ENCODE peak calls at places on chromosomes 16 and 17, in four cellular contexts. N is SK-N-SH, T is GM23338, M is PC-9. C is an unnamed sample.

GRCh38 chr16:54194008-54194731 is 92.4 kb downstream of the IRX3 start:
- DNase-seq in T (peak; percentile 71), M (peak; percentile 62), N (no peak), C (peak; percentile 47)

GRCh38 chr16:84166796-84167695 is 19.8 kb downstream of the TAF1C start:
- DNase-seq in T (peak; percentile 47), N (no peak), M (no peak), C (no peak)

GRCh38 chr16:15979801-15980200 is 30.4 kb downstream of the ABCC1 start:
- DNase-seq in N (no peak), T (no peak), M (no peak), C (no peak)

GRCh38 chr17:12727076-12727750 is 61.5 kb downstream of the MYOCD start:
- DNase-seq in T (no peak), N (no peak), M (no peak), C (peak; percentile 43)

GRCh38 chr17:63772801-63773271 is 561 bp downstream of the CCDC47 start:
- DNase-seq in N (peak; percentile 19), M (no peak), T (peak; percentile 9), C (peak; percentile 25)

GRCh38 chr17:51189628-51190027 is 23.4 kb downstream of the NME2 start:
- DNase-seq in N (no peak), T (no peak), M (no peak), C (no peak)

GRCh38 chr17:79326814-79327213 is 252.2 kb downstream of the ENGASE start:
- DNase-seq in T (no peak), N (no peak), M (no peak), C (no peak)

GRCh38 chr17:81365601-81366585 is 29.4 kb upstream of the BAHCC1 start:
- DNase-seq in M (peak; percentile 88), T (no peak), N (peak; percentile 63), C (peak; percentile 73)

GRCh38 chr17:5707482-5707881 is 123.2 kb upstream of the NLRP1 start:
- DNase-seq in M (no peak), T (no peak), N (no peak), C (no peak)

GRCh38 chr17:43372273-43372911 is 26.4 kb upstream of the ARL4D start:
- DNase-seq in M (no peak), N (no peak), T (no peak), C (no peak)

GRCh38 chr17:41223821-41224220 is 2.6 kb upstream of the KRTAP9-2 start:
- DNase-seq in M (no peak), N (no peak), T (no peak), C (no peak)

GRCh38 chr17:17362531-17362930 is 59.4 kb downstream of the NT5M start:
- DNase-seq in T (no peak), N (peak; percentile 3), M (no peak), C (no peak)
- H3K79me2 ChIP-seq in T (no peaks in the 10 kb centered on the region), N (no peaks in the 10 kb centered on the region), M (no peaks in the 10 kb centered on the region), C (no peaks in the 10 kb centered on the region)

GRCh38 chr17:66963521-66964082 is 905 bp upstream of the CACNG4 start:
- DNase-seq in M (no peak), N (peak; percentile 65), T (peak; percentile 51), C (no peak)
- H3K27me3 ChIP-seq in M (no peaks in the 10 kb centered on the region), N (no peaks in the 10 kb centered on the region), T (peaks cover 45% of the 10 kb centered on the region), C (peaks cover 63% of the 10 kb centered on the region)

DNA sequence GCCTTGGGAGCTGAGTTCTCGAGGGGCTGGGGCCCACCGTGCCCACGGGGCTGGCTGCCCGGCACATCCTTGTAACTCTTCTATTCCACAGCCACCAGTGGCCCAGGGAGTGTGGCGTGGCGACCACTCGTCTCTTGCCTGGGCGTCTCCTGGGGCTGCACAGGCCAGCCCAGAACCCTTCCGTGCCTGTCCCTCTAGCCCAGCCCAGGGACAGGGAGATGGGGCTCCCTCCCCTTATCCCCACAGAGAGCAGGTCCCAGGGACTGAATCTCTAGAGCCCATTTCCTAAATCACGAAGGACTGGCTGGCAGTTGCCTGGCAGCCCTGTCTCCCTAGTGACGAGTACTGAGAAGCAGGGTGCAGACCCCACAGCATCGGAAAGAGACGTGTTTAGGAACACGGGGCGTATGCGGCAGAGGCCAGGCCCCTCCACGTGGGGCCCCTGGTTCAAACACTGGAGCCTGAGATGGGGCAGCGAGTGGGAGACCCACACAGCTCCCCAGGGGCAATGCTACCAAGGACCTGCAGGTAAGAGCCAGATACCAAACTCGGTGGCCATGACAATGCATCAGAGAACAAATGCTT is 51.0 kb downstream of the TIMM22 start:
- DNase-seq in N (no peak), M (no peak), T (no peak), C (no peak)
- H3K4me3 ChIP-seq in N (no peak overlapping the region), M (no peak overlapping the region), T (no peak overlapping the region), C (no peak overlapping the region)

GRCh38 chr16:8923199-8923598 is 40.5 kb downstream of the USP7 start:
- DNase-seq in T (no peak), M (no peak), N (no peak), C (no peak)
- H3K79me2 ChIP-seq in T (peaks cover 62% of the 10 kb centered on the region), M (peaks cover 40% of the 10 kb centered on the region), N (peaks cover 65% of the 10 kb centered on the region), C (peaks cover 32% of the 10 kb centered on the region)

GRCh38 chr16:49858200-49859129 is 2.6 kb upstream of the ZNF423 start:
- DNase-seq in M (no peak), T (peak; percentile 78), N (peak; percentile 82), C (peak; percentile 67)
- H3K27me3 ChIP-seq in M (peaks cover 59% of the 10 kb centered on the region), T (peaks cover 37% of the 10 kb centered on the region), N (peaks cover 8% of the 10 kb centered on the region), C (peaks cover 23% of the 10 kb centered on the region)